ENCODE peak calls at places on chromosomes 1 and 21, in eight cellular contexts. F is cardiac fibroblast, O is fibroblast of mammary gland, X is mucosa of descending colon, M is progenitor cell of endocrine pancreas, S is dorsolateral prefrontal cortex, H is lower lobe of right lung, D is transverse colon. P is an unnamed sample.

GRCh38 chr1:205270764-205271163 is 43.0 kb downstream of the TMCC2 start:
- DNase-seq in F (peak), O (peak), X (no peak), M (no peak), S (peak), H (no peak), D (no peak), P (no peak)

GRCh38 chr1:2980073-2980791 is 41.0 kb upstream of the ACTRT2 start:
- DNase-seq in F (no peak), O (no peak), X (peak), M (no peak), S (peak), H (no peak), D (no peak), P (no peak)

GRCh38 chr1:234139966-234140365 is 233.3 kb upstream of the COA6 start:
- DNase-seq in F (peak), O (peak), X (no peak), M (no peak), S (no peak), H (no peak), D (no peak), P (no peak)

GRCh38 chr1:205258313-205259176 is 30.8 kb downstream of the TMCC2 start:
- DNase-seq in F (peak), O (peak), X (no peak), M (no peak), S (peak), H (no peak), D (no peak), P (no peak)

GRCh38 chr1:149846042-149846441 is 53.3 kb upstream of the BOLA1 start:
- DNase-seq in F (no peak), O (no peak), X (no peak), M (no peak), S (no peak), H (no peak), D (no peak), P (no peak)

GRCh38 chr1:245860681-245861552 is 646.2 kb downstream of the SMYD3 start:
- DNase-seq in F (peak), O (peak), X (no peak), M (no peak), S (no peak), H (no peak), D (no peak), P (no peak)

GRCh38 chr1:227934476-227935313 is 13.0 kb downstream of the WNT9A start:
- DNase-seq in F (peak), O (peak), X (peak), M (no peak), S (no peak), H (no peak), D (no peak), P (no peak)

GRCh38 chr1:203480084-203480483 is 4.5 kb downstream of the PRELP start:
- DNase-seq in F (peak), O (peak), X (no peak), M (no peak), S (no peak), H (no peak), D (no peak), P (no peak)

GRCh38 chr1:184624626-184625025 is 130.0 kb downstream of the EDEM3 start:
- DNase-seq in F (peak), O (no peak), X (no peak), M (no peak), S (no peak), H (no peak), D (no peak), P (no peak)

GRCh38 chr1:153670257-153670858 is 435 bp downstream of the ILF2 start:
- DNase-seq in F (no peak), O (no peak), X (no peak), M (no peak), S (no peak), H (peak), D (no peak), P (no peak)

GRCh38 chr1:912740-913301 is 10.9 kb upstream of the SAMD11 start:
- DNase-seq in F (peak), O (peak), X (peak), M (peak), S (no peak), H (peak), D (peak), P (no peak)

GRCh38 chr1:41021526-41022308 is at the start of gene SLFNL1:
- DNase-seq in F (peak), O (no peak), X (no peak), M (no peak), S (no peak), H (no peak), D (no peak), P (no peak)

GRCh38 chr1:109661391-109661790 is 5.5 kb downstream of the GSTM4 start:
- DNase-seq in F (no peak), O (no peak), X (no peak), M (no peak), S (no peak), H (no peak), D (no peak), P (no peak)

GRCh38 chr1:56502700-56503245 is 76.6 kb downstream of the PLPP3 start:
- DNase-seq in F (peak), O (peak), X (no peak), M (no peak), S (no peak), H (no peak), D (no peak), P (no peak)

GRCh38 chr1:10738125-10738746 is 58.2 kb downstream of the CASZ1 start:
- DNase-seq in F (no peak), O (no peak), X (peak), M (no peak), S (no peak), H (peak), D (peak), P (no peak)

GRCh38 chr1:84300501-84300900 is 1.0 kb upstream of the SAMD13 start:
- DNase-seq in F (no peak), O (no peak), X (no peak), M (no peak), S (no peak), H (no peak), D (no peak), P (no peak)

GRCh38 chr1:192445849-192446489 is 129.2 kb downstream of the RGS21 start:
- DNase-seq in F (peak), O (peak), X (no peak), M (peak), S (no peak), H (no peak), D (peak), P (peak)

GRCh38 chr21:45130324-45130774 is 56.0 kb downstream of the ADARB1 start:
- DNase-seq in F (peak), O (peak), X (no peak), M (no peak), S (no peak), H (no peak), D (no peak), P (no peak)

GRCh38 chr1:198443374-198444233 is 96.9 kb downstream of the ATP6V1G3 start:
- DNase-seq in F (peak), O (peak), X (no peak), M (no peak), S (no peak), H (no peak), D (no peak), P (no peak)

GRCh38 chr1:92754000-92754787 is 30.7 kb downstream of the EVI5 start:
- DNase-seq in F (peak), O (peak), X (no peak), M (no peak), S (no peak), H (no peak), D (no peak), P (no peak)

GRCh38 chr1:114134518-114134917 is 19.2 kb downstream of the SYT6 start:
- DNase-seq in F (no peak), O (no peak), X (no peak), M (no peak), S (no peak), H (no peak), D (no peak), P (no peak)

GRCh38 chr1:67853704-67854103 is 20.4 kb upstream of the GNG12 start:
- DNase-seq in F (peak), O (peak), X (peak), M (peak), S (peak), H (peak), D (peak), P (peak)

GRCh38 chr1:2316451-2316940 is 74.9 kb downstream of the MORN1 start:
- DNase-seq in F (no peak), O (no peak), X (no peak), M (no peak), S (no peak), H (no peak), D (no peak), P (no peak)

GRCh38 chr21:33414926-33415325 is 11.7 kb downstream of the IFNGR2 start:
- DNase-seq in F (no peak), O (no peak), X (no peak), M (no peak), S (no peak), H (no peak), D (no peak), P (no peak)

GRCh38 chr1:218683224-218683623 is 338.1 kb downstream of the TGFB2 start:
- DNase-seq in F (peak), O (no peak), X (no peak), M (no peak), S (no peak), H (no peak), D (no peak), P (no peak)
- TF ChIP-seq CTCF in F (no peak), O (no peak), X (no peak), M (no peak), S (no peak), H (no peak), D (no peak), P (no peak)

GRCh38 chr21:34890724-34891609 is 158.1 kb downstream of the RUNX1 start:
- DNase-seq in F (peak), O (no peak), X (peak), M (no peak), S (no peak), H (peak), D (peak), P (peak)
- TF ChIP-seq CTCF in F (peak), O (no peak), X (no peak), M (no peak), S (no peak), H (no peak), D (no peak), P (peak)

GRCh38 chr1:51139474-51139873 is 37.4 kb downstream of the C1orf185 start:
- DNase-seq in F (peak), O (peak), X (no peak), M (no peak), S (no peak), H (no peak), D (no peak), P (no peak)
- TF ChIP-seq CTCF in F (peak), O (peak), X (no peak), M (no peak), S (peak), H (no peak), D (no peak), P (no peak)

GRCh38 chr1:185719021-185719420 is 15.2 kb upstream of the HMCN1 start:
- DNase-seq in F (peak), O (peak), X (no peak), M (no peak), S (no peak), H (no peak), D (no peak), P (no peak)
- TF ChIP-seq CTCF in F (peak), O (peak), X (no peak), M (peak), S (no peak), H (no peak), D (no peak), P (peak)

GRCh38 chr21:42782723-42783247 is 96.6 kb downstream of the WDR4 start:
- DNase-seq in F (no peak), O (no peak), X (peak), M (no peak), S (no peak), H (no peak), D (no peak), P (no peak)

GRCh38 chr21:42781981-42782722 is 97.2 kb downstream of the WDR4 start:
- DNase-seq in F (no peak), O (no peak), X (no peak), M (no peak), S (no peak), H (no peak), D (no peak), P (no peak)

GRCh38 chr21:42779431-42779861 is 99.9 kb downstream of the WDR4 start:
- DNase-seq in F (no peak), O (no peak), X (peak), M (no peak), S (no peak), H (no peak), D (no peak), P (no peak)

GRCh38 chr21:42784276-42784675 is 95.1 kb downstream of the WDR4 start:
- DNase-seq in F (no peak), O (no peak), X (peak), M (no peak), S (no peak), H (no peak), D (no peak), P (no peak)

GRCh38 chr21:42781150-42781980 is 98.0 kb downstream of the WDR4 start:
- DNase-seq in F (no peak), O (no peak), X (peak), M (peak), S (no peak), H (no peak), D (peak), P (no peak)
- TF ChIP-seq CTCF in F (no peak), O (no peak), X (no peak), M (no peak), S (no peak), H (no peak), D (no peak), P (peak)

GRCh38 chr1:151006331-151007052 is at the start of gene MINDY1:
- DNase-seq in F (peak), O (peak), X (peak), M (peak), S (peak), H (peak), D (peak), P (peak)

GRCh38 chr1:151009206-151009587 is 948 bp downstream of the PRUNE1 start:
- DNase-seq in F (peak), O (peak), X (no peak), M (no peak), S (no peak), H (no peak), D (no peak), P (no peak)

GRCh38 chr1:151009674-151010345 is 1.6 kb downstream of the PRUNE1 start:
- DNase-seq in F (no peak), O (no peak), X (no peak), M (no peak), S (no peak), H (no peak), D (no peak), P (no peak)

GRCh38 chr1:151008244-151009205 is at the start of gene PRUNE1:
- DNase-seq in F (peak), O (peak), X (peak), M (peak), S (peak), H (peak), D (peak), P (peak)

GRCh38 chr1:151007853-151008243 is 401 bp upstream of the PRUNE1 start:
- DNase-seq in F (no peak), O (no peak), X (no peak), M (no peak), S (no peak), H (no peak), D (no peak), P (no peak)
- TF ChIP-seq CTCF in F (no peak), O (no peak), X (no peak), M (no peak), S (no peak), H (no peak), D (no peak), P (no peak)

GRCh38 chr1:156489935-156490293 is 10.7 kb downstream of the MEF2D start:
- DNase-seq in F (no peak), O (no peak), X (no peak), M (no peak), S (no peak), H (no peak), D (no peak), P (no peak)

GRCh38 chr1:156490401-156491032 is 10.1 kb downstream of the MEF2D start:
- DNase-seq in F (no peak), O (peak), X (no peak), M (no peak), S (no peak), H (no peak), D (peak), P (no peak)

GRCh38 chr1:156488566-156489165 is 11.9 kb downstream of the MEF2D start:
- DNase-seq in F (no peak), O (no peak), X (no peak), M (no peak), S (no peak), H (no peak), D (peak), P (no peak)

GRCh38 chr1:156487862-156488261 is 12.7 kb downstream of the MEF2D start:
- DNase-seq in F (no peak), O (no peak), X (no peak), M (no peak), S (no peak), H (no peak), D (peak), P (no peak)

DNA sequence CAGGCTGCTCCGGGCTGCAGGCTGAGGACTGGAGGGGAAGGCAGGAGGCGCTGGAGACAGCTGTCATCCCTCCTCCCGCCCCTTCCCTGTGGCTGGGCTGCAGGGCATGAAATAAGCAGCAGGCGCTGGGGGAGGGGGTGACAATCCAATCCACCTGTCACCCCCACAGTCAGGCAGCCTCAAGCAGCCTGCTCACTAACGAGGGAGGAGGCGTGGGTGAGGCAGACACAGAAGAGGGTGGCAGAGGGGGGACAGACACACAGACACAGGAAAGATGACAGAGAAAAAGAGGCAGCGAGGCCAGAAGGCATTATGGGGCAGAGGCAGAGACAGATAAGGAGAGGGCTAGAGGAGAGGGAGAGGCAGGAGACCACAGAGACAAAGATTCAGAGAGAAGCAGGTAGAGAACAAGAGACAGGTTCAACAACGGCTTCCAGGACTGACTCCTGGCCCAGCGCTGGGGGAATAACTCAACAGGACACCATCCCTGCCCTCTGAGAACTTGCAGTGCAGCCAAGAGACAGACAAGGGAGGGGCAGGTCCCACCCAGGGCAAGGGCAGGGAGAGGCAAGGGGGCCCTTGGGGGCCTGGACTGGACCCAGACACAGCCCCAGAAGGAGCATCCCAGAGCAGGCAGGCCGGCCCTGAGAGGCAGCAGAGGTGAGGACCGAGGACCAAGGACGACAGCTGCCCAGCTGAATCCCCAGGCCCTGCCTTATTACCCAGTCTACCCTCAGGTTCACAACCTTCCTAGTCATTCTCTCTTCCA is 11.2 kb downstream of the MEF2D start:
- DNase-seq in F (no peak), O (no peak), X (peak), M (no peak), S (peak), H (no peak), D (no peak), P (no peak)
- TF ChIP-seq CTCF in F (no peak), O (no peak), X (no peak), M (no peak), S (peak), H (no peak), D (no peak), P (no peak)

P was measured in neural crest cell.